ENCODE peak calls at places on chromosomes 12 and 14, in ten cellular contexts. T, U, W, N, K, J, X, P, L and H are unnamed samples.

GRCh38 chr12:100146252-100146651 is 3.6 kb upstream of the BLTP3B start:
- DNase-seq in T (no peak), U (no peak), W (no peak), N (no peak), K (no peak), J (no peak), X (no peak), P (no peak), L (no peak), H (no peak)

GRCh38 chr14:24679248-24680085 is 45.5 kb upstream of the GZMB start:
- DNase-seq in T (no peak), U (no peak), W (no peak), N (no peak), K (no peak), J (no peak), X (no peak), P (no peak), L (no peak), H (no peak)

GRCh38 chr12:18400186-18400585 is 138.9 kb downstream of the PIK3C2G start:
- DNase-seq in T (peak; percentile 57), U (no peak), W (no peak), N (peak; percentile 21), K (no peak), J (no peak), X (no peak), P (no peak), L (peak; percentile 65), H (peak; percentile 11)

GRCh38 chr12:76341436-76342030 is 6.7 kb downstream of the BBS10 start:
- DNase-seq in T (peak; percentile 41), U (no peak), W (no peak), N (no peak), K (no peak), J (peak; percentile 58), X (no peak), P (no peak), L (peak; percentile 67), H (peak; percentile 31)

GRCh38 chr12:75155962-75156361 is 53.7 kb downstream of the KCNC2 start:
- DNase-seq in T (no peak), U (no peak), W (no peak), N (no peak), K (no peak), J (no peak), X (no peak), P (no peak), L (no peak), H (no peak)

GRCh38 chr14:36512585-36513003 is 7.4 kb downstream of the NKX2-1 start:
- DNase-seq in T (no peak), U (no peak), W (no peak), N (no peak), K (no peak), J (no peak), X (no peak), P (no peak), L (no peak), H (no peak)

GRCh38 chr12:74538491-74539258 is 1.0 kb downstream of the ATXN7L3B start:
- DNase-seq in T (no peak), U (peak; percentile 15), W (no peak), N (no peak), K (no peak), J (peak; percentile 14), X (no peak), P (no peak), L (peak; percentile 2), H (no peak)

GRCh38 chr12:24127919-24128721 is 178.7 kb upstream of the SOX5 start:
- DNase-seq in T (no peak), U (no peak), W (no peak), N (no peak), K (no peak), J (no peak), X (no peak), P (no peak), L (no peak), H (no peak)

GRCh38 chr14:94051115-94051514 is 25.0 kb downstream of the OTUB2 start:
- DNase-seq in T (peak; percentile 66), U (no peak), W (peak; percentile 38), N (peak; percentile 71), K (no peak), J (peak; percentile 68), X (peak; percentile 75), P (no peak), L (peak; percentile 44), H (peak; percentile 37)
- TF ChIP-seq CTCF in T (peak; percentile 64), U (no peak), W (peak; percentile 28), N (peak; percentile 42), K (peak; percentile 34), J (peak; percentile 33), X (peak; percentile 15), P (no peak), L (peak; percentile 60), H (peak; percentile 53)

DNA sequence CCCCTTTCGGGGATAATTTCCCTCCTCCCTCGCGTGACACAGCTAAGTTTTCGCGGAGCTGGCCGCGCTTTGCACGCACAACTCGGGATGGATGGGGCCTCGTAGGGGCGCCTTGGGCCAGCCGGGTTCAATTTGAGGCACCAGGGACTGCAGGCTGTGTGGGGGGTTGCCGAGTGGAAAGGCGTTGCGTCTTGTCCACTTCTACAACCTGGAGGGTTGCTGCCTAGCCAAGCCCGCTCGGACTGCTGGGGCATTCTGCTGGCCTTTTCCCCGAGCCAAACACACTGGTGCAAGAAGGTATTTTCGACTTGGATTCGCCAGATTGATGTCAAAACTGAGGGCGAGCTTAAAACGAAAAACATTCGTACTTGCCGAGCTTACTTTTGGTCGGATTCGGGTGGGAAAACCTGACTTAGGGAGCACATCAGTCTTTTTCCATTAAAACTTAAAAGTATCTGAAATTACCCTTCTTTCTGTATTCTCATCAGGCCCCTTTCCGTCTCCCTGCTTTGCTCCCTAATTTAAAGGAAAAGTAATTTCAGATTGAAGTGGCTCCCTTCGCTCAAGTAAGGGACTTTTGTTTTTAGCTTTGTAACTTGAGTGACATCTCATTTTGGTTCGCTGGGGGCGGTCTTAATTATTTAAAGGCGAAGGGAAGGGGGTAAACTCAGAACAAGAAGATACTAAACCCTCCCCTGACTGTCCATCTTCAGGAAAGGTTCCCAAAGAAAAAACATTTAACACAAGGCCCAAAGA is 14.3 kb downstream of the TBX3 start:
- DNase-seq in T (peak; percentile 49), U (no peak), W (peak; percentile 61), N (peak; percentile 86), K (no peak), J (peak; percentile 95), X (peak; percentile 51), P (no peak), L (no peak), H (peak; percentile 58)
- H3K4me3 ChIP-seq in T (peak overlapping the region; percentile 13), U (no peak overlapping the region), W (peak overlapping the region; percentile 27), N (peak overlapping the region; percentile 11), K (no peak overlapping the region), J (peak overlapping the region; percentile 62), X (peak overlapping the region; percentile 45), P (no peak overlapping the region), L (peak overlapping the region; percentile 40), H (peak overlapping the region; percentile 70)

DNA sequence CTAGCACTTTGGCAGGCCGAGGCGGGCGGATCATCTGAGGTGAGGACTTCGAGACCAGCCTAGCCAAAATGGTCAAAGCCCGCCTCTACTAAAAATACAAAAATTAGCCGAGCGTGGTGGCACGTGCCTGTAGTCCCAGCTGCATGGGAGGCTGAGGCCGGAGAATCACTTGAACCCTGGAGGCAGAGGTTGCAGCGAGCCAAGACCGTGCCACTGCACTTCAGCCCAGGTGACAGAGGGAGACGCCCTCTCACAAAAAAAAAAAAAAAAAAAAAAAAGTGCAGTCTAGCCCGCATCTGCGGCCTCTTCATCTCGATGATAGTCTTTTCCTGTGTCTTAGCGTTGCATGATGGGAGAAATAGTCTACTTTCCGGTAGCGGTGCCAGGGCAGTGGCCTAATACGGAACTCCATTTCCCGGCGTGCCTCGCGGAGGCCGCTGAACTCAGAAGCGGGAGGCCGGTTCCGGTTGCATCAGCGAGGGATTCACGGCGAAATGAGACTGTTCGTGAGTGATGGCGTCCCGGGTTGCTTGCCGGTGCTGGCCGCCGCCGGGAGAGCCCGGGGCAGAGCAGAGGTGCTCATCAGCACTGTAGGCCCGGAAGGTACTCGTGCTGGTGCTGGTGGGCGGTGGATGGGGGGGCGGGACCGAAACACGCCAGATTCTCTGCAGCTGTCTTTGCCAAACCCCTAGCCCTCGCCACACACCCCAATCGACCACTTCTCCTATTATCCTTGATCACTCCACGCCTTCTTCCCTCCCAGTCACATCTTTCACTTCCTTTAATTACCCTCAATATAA is at the start of gene MARS1:
- DNase-seq in T (peak; percentile 97), U (peak; percentile 80), W (peak; percentile 95), N (peak; percentile 96), K (peak; percentile 94), J (peak; percentile 99), X (peak; percentile 91), P (peak; percentile 97), L (peak; percentile 92), H (peak; percentile 96)
- TF ChIP-seq CTCF in T (no peak), U (peak; percentile 58), W (peak; percentile 36), N (no peak), K (no peak), J (no peak), X (peak; percentile 9), P (no peak), L (no peak), H (no peak)

DNA sequence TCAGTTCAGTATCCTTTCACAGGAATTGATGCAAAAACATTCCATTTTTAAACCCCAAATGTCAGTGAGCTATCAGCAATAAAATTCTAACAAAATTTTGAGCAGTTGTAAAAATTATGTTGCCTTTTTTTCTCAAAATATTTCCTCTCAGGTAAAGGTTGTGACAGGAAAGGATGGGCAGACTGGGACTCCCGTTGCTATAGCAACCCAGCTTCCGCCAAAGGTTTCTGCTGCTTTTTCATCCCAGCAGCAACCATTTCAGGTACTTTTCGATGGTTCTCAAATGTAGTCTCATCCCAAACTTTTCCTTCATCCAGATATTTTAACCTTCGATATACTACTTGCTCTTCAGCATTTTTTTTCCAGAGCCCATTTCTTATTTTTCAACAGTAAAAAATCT is 13.6 kb downstream of the EP400 start:
- DNase-seq in T (no peak), U (peak; percentile 53), W (no peak), N (no peak), K (no peak), J (no peak), X (no peak), P (no peak), L (no peak), H (no peak)
- H3K4me3 ChIP-seq in T (no peak overlapping the region), U (no peak overlapping the region), W (no peak overlapping the region), N (no peak overlapping the region), K (no peak overlapping the region), J (no peak overlapping the region), X (no peak overlapping the region), P (no peak overlapping the region), L (no peak overlapping the region), H (no peak overlapping the region)

GRCh38 chr12:125001636-125002035 is 8.2 kb downstream of the BRI3BP start:
- DNase-seq in T (no peak), U (no peak), W (no peak), N (no peak), K (no peak), J (no peak), X (no peak), P (no peak), L (no peak), H (no peak)

GRCh38 chr12:125003021-125003420 is 9.6 kb downstream of the BRI3BP start:
- DNase-seq in T (no peak), U (no peak), W (no peak), N (no peak), K (no peak), J (no peak), X (no peak), P (no peak), L (no peak), H (no peak)

GRCh38 chr12:125004621-125005020 is 11.2 kb downstream of the BRI3BP start:
- DNase-seq in T (no peak), U (no peak), W (no peak), N (no peak), K (no peak), J (no peak), X (no peak), P (no peak), L (no peak), H (no peak)

GRCh38 chr12:125005652-125006051 is 12.2 kb downstream of the BRI3BP start:
- DNase-seq in T (no peak), U (no peak), W (no peak), N (no peak), K (no peak), J (no peak), X (no peak), P (no peak), L (no peak), H (no peak)
- TF ChIP-seq CTCF in T (no peak), U (no peak), W (no peak), N (no peak), K (no peak), J (no peak), X (no peak), P (no peak), L (no peak), H (no peak)